ENCODE peak calls at places on chromosome 9, in seven cellular contexts. One of them, this sample, is unnamed.

GRCh38 chr9:86135374-86135773 is 36.0 kb upstream of the GOLM1 start:
- DNase-seq in Right ventricle myocardium superior: no peak
- DNase-seq in nucleus accumbens: no peak
- DNase-seq in mucosa of descending colon: no peak
- DNase-seq in stomach: no peak
- DNase-seq in epithelial cell of proximal tubule: no peak
- DNase-seq in T-helper 1 cell: no peak
- DNase-seq in this sample: no peak

GRCh38 chr9:107367727-107368502 is 84.8 kb downstream of the RAD23B start:
- DNase-seq in Right ventricle myocardium superior: no peak
- DNase-seq in nucleus accumbens: no peak
- DNase-seq in mucosa of descending colon: no peak
- DNase-seq in stomach: no peak
- DNase-seq in epithelial cell of proximal tubule: peak
- DNase-seq in T-helper 1 cell: no peak
- DNase-seq in this sample: no peak

GRCh38 chr9:18348086-18348485 is 125.9 kb upstream of the ADAMTSL1 start:
- DNase-seq in Right ventricle myocardium superior: no peak
- DNase-seq in nucleus accumbens: no peak
- DNase-seq in mucosa of descending colon: no peak
- DNase-seq in stomach: no peak
- DNase-seq in epithelial cell of proximal tubule: no peak
- DNase-seq in T-helper 1 cell: no peak
- DNase-seq in this sample: no peak

GRCh38 chr9:135850737-135851136 is 56.6 kb downstream of the CAMSAP1 start:
- DNase-seq in Right ventricle myocardium superior: no peak
- DNase-seq in nucleus accumbens: no peak
- DNase-seq in mucosa of descending colon: no peak
- DNase-seq in stomach: no peak
- DNase-seq in epithelial cell of proximal tubule: no peak
- DNase-seq in T-helper 1 cell: no peak
- DNase-seq in this sample: no peak

GRCh38 chr9:137694962-137695875 is 76.4 kb downstream of the EHMT1 start:
- DNase-seq in Right ventricle myocardium superior: peak
- DNase-seq in nucleus accumbens: peak
- DNase-seq in mucosa of descending colon: no peak
- DNase-seq in stomach: peak
- DNase-seq in epithelial cell of proximal tubule: no peak
- DNase-seq in T-helper 1 cell: no peak
- DNase-seq in this sample: no peak

GRCh38 chr9:109381011-109381729 is 60.3 kb upstream of the EPB41L4B start:
- DNase-seq in Right ventricle myocardium superior: no peak
- DNase-seq in nucleus accumbens: no peak
- DNase-seq in mucosa of descending colon: no peak
- DNase-seq in stomach: no peak
- DNase-seq in epithelial cell of proximal tubule: no peak
- DNase-seq in T-helper 1 cell: no peak
- DNase-seq in this sample: no peak

GRCh38 chr9:15276328-15276969 is 30.6 kb downstream of the TTC39B start:
- DNase-seq in Right ventricle myocardium superior: no peak
- DNase-seq in nucleus accumbens: no peak
- DNase-seq in mucosa of descending colon: no peak
- DNase-seq in stomach: no peak
- DNase-seq in epithelial cell of proximal tubule: no peak
- DNase-seq in T-helper 1 cell: no peak
- DNase-seq in this sample: no peak

GRCh38 chr9:94039786-94040185 is 44.5 kb upstream of the PTPDC1 start:
- DNase-seq in Right ventricle myocardium superior: no peak
- DNase-seq in nucleus accumbens: no peak
- DNase-seq in mucosa of descending colon: no peak
- DNase-seq in stomach: no peak
- DNase-seq in epithelial cell of proximal tubule: no peak
- DNase-seq in T-helper 1 cell: no peak
- DNase-seq in this sample: no peak

GRCh38 chr9:134778841-134779411 is 101.7 kb upstream of the FCN2 start:
- DNase-seq in Right ventricle myocardium superior: peak
- DNase-seq in nucleus accumbens: no peak
- DNase-seq in mucosa of descending colon: no peak
- DNase-seq in stomach: peak
- DNase-seq in epithelial cell of proximal tubule: no peak
- DNase-seq in T-helper 1 cell: no peak
- DNase-seq in this sample: no peak

GRCh38 chr9:110538169-110538568 is 41.4 kb downstream of the SVEP1 start:
- DNase-seq in Right ventricle myocardium superior: no peak
- DNase-seq in nucleus accumbens: no peak
- DNase-seq in mucosa of descending colon: no peak
- DNase-seq in stomach: no peak
- DNase-seq in epithelial cell of proximal tubule: no peak
- DNase-seq in T-helper 1 cell: no peak
- DNase-seq in this sample: no peak

GRCh38 chr9:116390306-116391228 is 237.0 kb downstream of the PAPPA start:
- DNase-seq in Right ventricle myocardium superior: no peak
- DNase-seq in nucleus accumbens: no peak
- DNase-seq in mucosa of descending colon: no peak
- DNase-seq in stomach: no peak
- DNase-seq in epithelial cell of proximal tubule: no peak
- DNase-seq in T-helper 1 cell: no peak
- DNase-seq in this sample: no peak

GRCh38 chr9:121275781-121276658 is 8.1 kb downstream of the GSN start:
- DNase-seq in Right ventricle myocardium superior: no peak
- DNase-seq in nucleus accumbens: no peak
- DNase-seq in mucosa of descending colon: no peak
- DNase-seq in stomach: no peak
- DNase-seq in epithelial cell of proximal tubule: no peak
- DNase-seq in T-helper 1 cell: no peak
- DNase-seq in this sample: no peak

GRCh38 chr9:137407590-137408300 is 15.2 kb downstream of the EXD3 start:
- DNase-seq in Right ventricle myocardium superior: peak
- DNase-seq in nucleus accumbens: no peak
- DNase-seq in mucosa of descending colon: no peak
- DNase-seq in stomach: no peak
- DNase-seq in epithelial cell of proximal tubule: no peak
- DNase-seq in T-helper 1 cell: no peak
- DNase-seq in this sample: no peak

GRCh38 chr9:83933804-83934203 is 12.6 kb upstream of the KIF27 start:
- DNase-seq in Right ventricle myocardium superior: no peak
- DNase-seq in nucleus accumbens: no peak
- DNase-seq in mucosa of descending colon: no peak
- DNase-seq in stomach: no peak
- DNase-seq in epithelial cell of proximal tubule: no peak
- DNase-seq in T-helper 1 cell: no peak
- DNase-seq in this sample: no peak

GRCh38 chr9:134174073-134174449 is 9.7 kb upstream of the RNU6ATAC start:
- DNase-seq in Right ventricle myocardium superior: peak
- DNase-seq in nucleus accumbens: no peak
- DNase-seq in mucosa of descending colon: no peak
- DNase-seq in stomach: no peak
- DNase-seq in epithelial cell of proximal tubule: no peak
- DNase-seq in T-helper 1 cell: no peak
- DNase-seq in this sample: no peak

GRCh38 chr9:130029223-130029583 is 13.8 kb downstream of the FNBP1 start:
- DNase-seq in Right ventricle myocardium superior: no peak
- DNase-seq in nucleus accumbens: no peak
- DNase-seq in mucosa of descending colon: no peak
- DNase-seq in stomach: no peak
- DNase-seq in epithelial cell of proximal tubule: no peak
- DNase-seq in T-helper 1 cell: no peak
- DNase-seq in this sample: no peak

GRCh38 chr9:36832232-36832795 is 201.8 kb downstream of the PAX5 start:
- DNase-seq in Right ventricle myocardium superior: no peak
- DNase-seq in nucleus accumbens: no peak
- DNase-seq in mucosa of descending colon: no peak
- DNase-seq in stomach: no peak
- DNase-seq in epithelial cell of proximal tubule: no peak
- DNase-seq in T-helper 1 cell: no peak
- DNase-seq in this sample: no peak